ENCODE peak calls at places on chromosomes 16 and 17, in five cellular contexts. One of them, this sample, is unnamed. For H3K27me3, the result is how much of the 10 kb centered on the place peaks cover.

GRCh38 chr17:75163074-75163473 is 8.8 kb upstream of the JPT1 start:
- DNase-seq in AG04450: no peak
- DNase-seq in iPS DF 6.9: no peak
- DNase-seq in heart left ventricle: no peak
- DNase-seq in CD4-positive, CD25-positive, alpha-beta regulatory T cell: no peak
- DNase-seq in this sample: no peak

GRCh38 chr17:33124871-33125551 is 133.4 kb downstream of the SPACA3 start:
- DNase-seq in heart left ventricle: no peak
- DNase-seq in iPS DF 6.9: no peak
- DNase-seq in AG04450: no peak
- DNase-seq in CD4-positive, CD25-positive, alpha-beta regulatory T cell: no peak
- DNase-seq in this sample: no peak

GRCh38 chr16:6068063-6068462 is 970.5 kb upstream of the EEF2KMT start:
- DNase-seq in AG04450: no peak
- DNase-seq in iPS DF 6.9: no peak
- DNase-seq in heart left ventricle: no peak
- DNase-seq in CD4-positive, CD25-positive, alpha-beta regulatory T cell: no peak
- DNase-seq in this sample: no peak

GRCh38 chr16:54240180-54241125 is 46.1 kb downstream of the IRX3 start:
- DNase-seq in iPS DF 6.9: no peak
- DNase-seq in CD4-positive, CD25-positive, alpha-beta regulatory T cell: no peak
- DNase-seq in heart left ventricle: peak
- DNase-seq in AG04450: no peak
- DNase-seq in this sample: no peak

GRCh38 chr16:2838928-2839327 is 8.8 kb downstream of the ZG16B start:
- DNase-seq in AG04450: peak
- DNase-seq in heart left ventricle: peak
- DNase-seq in iPS DF 6.9: peak
- DNase-seq in CD4-positive, CD25-positive, alpha-beta regulatory T cell: no peak
- DNase-seq in this sample: no peak

GRCh38 chr17:21041753-21042433 is 918 bp downstream of the USP22 start:
- DNase-seq in AG04450: no peak
- DNase-seq in CD4-positive, CD25-positive, alpha-beta regulatory T cell: peak
- DNase-seq in heart left ventricle: peak
- DNase-seq in iPS DF 6.9: no peak
- DNase-seq in this sample: peak

GRCh38 chr16:4288148-4288921 is 15.5 kb upstream of the TFAP4 start:
- DNase-seq in CD4-positive, CD25-positive, alpha-beta regulatory T cell: peak
- DNase-seq in heart left ventricle: peak
- DNase-seq in iPS DF 6.9: no peak
- DNase-seq in AG04450: no peak
- DNase-seq in this sample: peak

GRCh38 chr17:35236821-35237220 is 6.1 kb upstream of the SLFN5 start:
- DNase-seq in CD4-positive, CD25-positive, alpha-beta regulatory T cell: no peak
- DNase-seq in iPS DF 6.9: no peak
- DNase-seq in AG04450: no peak
- DNase-seq in heart left ventricle: no peak
- DNase-seq in this sample: no peak

GRCh38 chr16:19274178-19274797 is 11.2 kb upstream of the CLEC19A start:
- DNase-seq in heart left ventricle: no peak
- DNase-seq in iPS DF 6.9: no peak
- DNase-seq in AG04450: no peak
- DNase-seq in CD4-positive, CD25-positive, alpha-beta regulatory T cell: no peak
- DNase-seq in this sample: no peak

GRCh38 chr16:47424846-47425245 is 36.0 kb downstream of the ITFG1 start:
- DNase-seq in CD4-positive, CD25-positive, alpha-beta regulatory T cell: no peak
- DNase-seq in heart left ventricle: no peak
- DNase-seq in AG04450: no peak
- DNase-seq in iPS DF 6.9: no peak
- DNase-seq in this sample: no peak

GRCh38 chr17:34445145-34445544 is 82.1 kb upstream of the CCL1 start:
- DNase-seq in AG04450: no peak
- DNase-seq in CD4-positive, CD25-positive, alpha-beta regulatory T cell: no peak
- DNase-seq in heart left ventricle: no peak
- DNase-seq in iPS DF 6.9: no peak
- DNase-seq in this sample: no peak

GRCh38 chr16:75750516-75750915 is 24.2 kb upstream of the CPHXL start:
- DNase-seq in CD4-positive, CD25-positive, alpha-beta regulatory T cell: no peak
- DNase-seq in heart left ventricle: no peak
- DNase-seq in AG04450: no peak
- DNase-seq in iPS DF 6.9: no peak
- DNase-seq in this sample: no peak

GRCh38 chr17:66474810-66475497 is 172.5 kb downstream of the PRKCA start:
- DNase-seq in CD4-positive, CD25-positive, alpha-beta regulatory T cell: no peak
- DNase-seq in iPS DF 6.9: no peak
- DNase-seq in AG04450: no peak
- DNase-seq in heart left ventricle: no peak
- DNase-seq in this sample: no peak
- H3K27ac ChIP-seq in CD4-positive, CD25-positive, alpha-beta regulatory T cell: no peak
- H3K27ac ChIP-seq in iPS DF 6.9: peak
- H3K27ac ChIP-seq in AG04450: no peak
- H3K27ac ChIP-seq in heart left ventricle: no peak
- H3K27ac ChIP-seq in this sample: no peak

DNA sequence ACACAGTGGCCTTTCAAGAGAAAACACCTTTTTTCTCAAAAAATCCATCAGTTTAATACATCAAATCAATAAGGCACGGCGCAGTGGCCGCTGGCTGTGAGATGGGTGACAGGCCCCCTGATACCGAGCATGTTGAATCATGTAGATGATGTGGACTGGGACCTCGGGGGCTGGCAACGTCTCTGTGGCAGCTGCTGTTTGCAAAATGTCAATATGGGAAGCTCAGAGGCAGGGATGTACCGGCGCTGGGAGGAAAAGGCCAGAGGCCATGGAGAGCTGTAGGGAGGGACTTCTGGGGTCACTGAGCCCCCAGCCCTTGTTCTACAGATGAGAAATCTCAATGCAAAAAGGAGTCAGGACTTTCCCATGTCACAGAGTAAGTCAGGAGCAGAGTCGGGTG is 169.1 kb downstream of the GSG1L start:
- DNase-seq in AG04450: no peak
- DNase-seq in CD4-positive, CD25-positive, alpha-beta regulatory T cell: no peak
- DNase-seq in iPS DF 6.9: no peak
- DNase-seq in heart left ventricle: no peak
- DNase-seq in this sample: no peak
- H3K27me3 ChIP-seq in AG04450: under half
- H3K27me3 ChIP-seq in CD4-positive, CD25-positive, alpha-beta regulatory T cell: under half
- H3K27me3 ChIP-seq in iPS DF 6.9: under half
- H3K27me3 ChIP-seq in heart left ventricle: under half
- H3K27me3 ChIP-seq in this sample: under half

GRCh38 chr16:88473666-88474534 is 20.8 kb downstream of the ZFPM1 start:
- DNase-seq in AG04450: peak
- DNase-seq in iPS DF 6.9: no peak
- DNase-seq in heart left ventricle: peak
- DNase-seq in CD4-positive, CD25-positive, alpha-beta regulatory T cell: no peak
- DNase-seq in this sample: no peak
- H3K27ac ChIP-seq in AG04450: peak
- H3K27ac ChIP-seq in iPS DF 6.9: no peak
- H3K27ac ChIP-seq in heart left ventricle: no peak
- H3K27ac ChIP-seq in CD4-positive, CD25-positive, alpha-beta regulatory T cell: no peak
- H3K27ac ChIP-seq in this sample: no peak

GRCh38 chr17:6097005-6097279 is 26.8 kb downstream of the WSCD1 start:
- DNase-seq in iPS DF 6.9: no peak
- DNase-seq in AG04450: no peak
- DNase-seq in CD4-positive, CD25-positive, alpha-beta regulatory T cell: no peak
- DNase-seq in heart left ventricle: no peak
- DNase-seq in this sample: no peak

GRCh38 chr17:6094926-6095325 is 24.7 kb downstream of the WSCD1 start:
- DNase-seq in heart left ventricle: no peak
- DNase-seq in CD4-positive, CD25-positive, alpha-beta regulatory T cell: no peak
- DNase-seq in iPS DF 6.9: no peak
- DNase-seq in AG04450: no peak
- DNase-seq in this sample: no peak

GRCh38 chr17:6098050-6098449 is 27.9 kb downstream of the WSCD1 start:
- DNase-seq in AG04450: no peak
- DNase-seq in iPS DF 6.9: no peak
- DNase-seq in CD4-positive, CD25-positive, alpha-beta regulatory T cell: no peak
- DNase-seq in heart left ventricle: no peak
- DNase-seq in this sample: no peak

GRCh38 chr17:6095501-6095900 is 25.3 kb downstream of the WSCD1 start:
- DNase-seq in AG04450: no peak
- DNase-seq in CD4-positive, CD25-positive, alpha-beta regulatory T cell: no peak
- DNase-seq in iPS DF 6.9: no peak
- DNase-seq in heart left ventricle: no peak
- DNase-seq in this sample: no peak

DNA sequence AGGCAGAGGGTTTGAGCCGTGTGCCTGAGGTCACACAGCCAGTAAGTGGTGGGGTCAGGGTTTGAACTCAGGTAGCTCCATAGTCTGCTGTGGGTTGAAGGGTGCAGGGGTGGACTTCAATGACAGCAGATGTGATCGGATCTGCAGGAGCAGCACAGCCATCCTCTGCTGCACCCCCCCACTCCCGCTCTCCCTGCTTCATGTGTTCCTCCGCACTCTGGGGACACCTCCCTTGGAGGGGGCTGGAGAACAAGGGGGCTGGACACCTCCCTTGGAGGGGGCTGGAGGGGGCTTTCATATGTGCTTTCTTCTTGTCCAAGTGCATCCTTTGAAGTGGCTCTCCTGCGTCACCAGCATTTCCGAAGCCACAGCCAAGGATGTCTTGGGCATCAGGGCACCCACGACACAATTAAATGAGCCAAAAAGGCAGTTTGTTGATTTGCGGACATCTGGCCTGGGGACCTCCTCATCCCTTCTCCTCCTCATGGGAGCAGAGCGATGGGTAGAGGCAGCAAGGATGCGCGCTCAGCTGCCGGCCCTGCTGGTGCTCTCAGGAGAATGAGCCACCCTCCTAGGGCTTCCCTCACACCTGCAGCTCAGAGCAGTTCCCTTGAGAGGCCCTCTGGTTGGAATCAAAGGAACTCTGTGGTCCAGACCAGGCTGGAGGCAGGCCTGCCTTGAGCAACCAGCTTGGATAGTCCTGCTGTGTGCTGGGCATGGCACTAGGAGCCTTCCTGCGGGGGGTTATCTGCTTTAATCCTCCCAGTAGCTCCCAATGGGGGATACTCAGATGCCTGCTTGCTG is 26.2 kb downstream of the WSCD1 start:
- DNase-seq in AG04450: no peak
- DNase-seq in iPS DF 6.9: no peak
- DNase-seq in CD4-positive, CD25-positive, alpha-beta regulatory T cell: no peak
- DNase-seq in heart left ventricle: no peak
- DNase-seq in this sample: no peak
- H3K27me3 ChIP-seq in AG04450: under half
- H3K27me3 ChIP-seq in iPS DF 6.9: under half
- H3K27me3 ChIP-seq in CD4-positive, CD25-positive, alpha-beta regulatory T cell: under half
- H3K27me3 ChIP-seq in heart left ventricle: under half
- H3K27me3 ChIP-seq in this sample: under half

GRCh38 chr17:7281074-7281952 is at the start of gene SLC2A4:
- DNase-seq in heart left ventricle: peak
- DNase-seq in CD4-positive, CD25-positive, alpha-beta regulatory T cell: peak
- DNase-seq in AG04450: peak
- DNase-seq in iPS DF 6.9: no peak
- DNase-seq in this sample: peak
- H3K27ac ChIP-seq in heart left ventricle: peak
- H3K27ac ChIP-seq in CD4-positive, CD25-positive, alpha-beta regulatory T cell: no peak
- H3K27ac ChIP-seq in AG04450: no peak
- H3K27ac ChIP-seq in iPS DF 6.9: no peak
- H3K27ac ChIP-seq in this sample: no peak

DNA sequence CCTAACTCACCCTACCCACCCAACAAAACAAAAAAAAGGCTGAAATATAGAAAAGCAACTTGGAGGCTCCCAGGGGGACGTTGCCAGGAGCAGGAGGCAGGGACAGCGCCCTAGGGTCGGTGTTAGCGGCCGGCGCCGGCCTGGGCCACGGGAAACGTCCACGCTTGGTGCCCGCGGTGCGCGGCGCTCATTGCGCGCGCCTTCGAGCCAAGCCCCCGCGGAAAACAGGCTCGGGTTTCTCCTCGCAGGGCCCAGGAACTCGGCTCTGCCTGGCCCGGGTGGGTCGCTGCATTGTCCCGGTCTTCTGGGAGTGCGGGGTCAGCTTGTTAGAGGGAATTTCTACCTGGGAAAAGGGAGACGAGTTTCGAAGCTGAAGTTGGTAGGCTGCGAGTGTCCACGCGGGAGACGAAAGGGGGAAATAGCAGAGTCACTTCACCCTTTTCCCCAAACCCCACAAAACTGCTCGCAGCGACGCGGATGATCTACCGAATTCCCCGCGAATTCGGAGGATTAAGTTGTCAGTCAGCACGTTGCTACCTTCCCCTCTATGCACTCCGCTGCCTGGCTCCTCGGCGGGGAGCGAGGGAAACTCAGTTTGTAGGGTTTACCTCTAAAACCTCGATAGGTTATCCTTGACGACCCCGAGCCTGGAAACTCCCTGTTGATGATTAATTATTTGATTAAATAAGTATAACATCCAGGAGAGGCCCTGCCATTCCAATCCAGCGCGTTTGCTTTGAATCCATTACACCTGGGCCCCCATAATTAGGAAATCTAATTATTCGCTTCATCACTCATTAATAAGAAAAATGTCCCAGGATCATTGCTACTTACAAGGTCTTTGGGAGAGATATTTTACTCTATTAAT is 751 bp upstream of the FOXC2 start:
- DNase-seq in iPS DF 6.9: no peak
- DNase-seq in AG04450: no peak
- DNase-seq in heart left ventricle: no peak
- DNase-seq in CD4-positive, CD25-positive, alpha-beta regulatory T cell: no peak
- DNase-seq in this sample: no peak
- H3K27me3 ChIP-seq in iPS DF 6.9: half or more
- H3K27me3 ChIP-seq in AG04450: under half
- H3K27me3 ChIP-seq in heart left ventricle: under half
- H3K27me3 ChIP-seq in CD4-positive, CD25-positive, alpha-beta regulatory T cell: under half
- H3K27me3 ChIP-seq in this sample: half or more

DNA sequence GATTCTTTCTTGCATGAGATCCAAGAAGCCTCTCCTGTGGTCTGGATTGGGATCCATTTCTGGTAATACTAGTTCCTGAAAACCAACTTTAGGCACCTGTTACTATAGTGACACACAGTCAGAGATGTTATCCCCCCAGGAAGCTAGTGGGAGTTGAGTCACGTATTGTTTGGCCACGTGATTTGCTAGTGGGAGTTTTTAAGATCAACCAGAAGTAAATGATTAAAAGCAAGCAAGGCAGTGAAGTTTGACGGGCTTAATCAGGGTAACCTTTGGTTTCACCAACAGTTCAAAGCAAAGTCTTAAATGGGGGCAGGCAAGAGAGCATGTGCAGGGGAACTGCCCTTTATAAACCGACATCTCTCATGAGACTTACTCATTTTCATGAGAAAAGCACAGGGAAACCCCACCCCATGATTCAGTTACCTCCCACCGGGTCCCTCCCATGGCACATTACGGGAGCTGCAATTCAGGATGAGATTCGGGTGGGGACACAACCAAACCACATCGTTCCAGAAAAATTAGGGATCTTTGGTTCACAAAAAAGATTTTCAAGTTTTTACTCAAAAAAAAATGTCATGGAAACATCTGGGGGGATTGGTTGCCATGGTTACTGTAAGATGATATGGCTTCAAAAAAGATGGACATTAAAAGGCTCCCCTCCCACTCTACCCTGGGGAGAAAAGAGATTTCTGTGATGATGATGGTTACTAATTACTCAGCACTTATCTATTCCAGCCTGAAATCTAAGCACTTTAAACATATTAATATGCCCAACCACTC is 483.1 kb upstream of the ERCC4 start:
- DNase-seq in AG04450: no peak
- DNase-seq in iPS DF 6.9: no peak
- DNase-seq in CD4-positive, CD25-positive, alpha-beta regulatory T cell: no peak
- DNase-seq in heart left ventricle: no peak
- DNase-seq in this sample: no peak
- H3K27ac ChIP-seq in AG04450: no peak
- H3K27ac ChIP-seq in iPS DF 6.9: no peak
- H3K27ac ChIP-seq in CD4-positive, CD25-positive, alpha-beta regulatory T cell: no peak
- H3K27ac ChIP-seq in heart left ventricle: no peak
- H3K27ac ChIP-seq in this sample: no peak

This sample was measured in CD4-positive, alpha-beta T cell.